ENCODE peak calls at places on chromosomes 12 and 14, in seven cellular contexts. B is breast epithelium, O is prostate gland, S is sigmoid colon, N is GM23338, Z is SK-N-SH, Q is stomach. C is an unnamed sample.

GRCh38 chr12:124740691-124741137 is 123.0 kb downstream of the SCARB1 start:
- DNase-seq in B (no peak), O (no peak), S (peak; percentile 83), N (no peak), Z (no peak), Q (peak; percentile 78), C (no peak)

GRCh38 chr12:20547788-20548575 is 147.2 kb upstream of the SLCO1C1 start:
- DNase-seq in B (no peak), O (no peak), S (no peak), N (no peak), Z (no peak), Q (no peak), C (no peak)

GRCh38 chr12:6465467-6466183 is 4.9 kb downstream of the VAMP1 start:
- DNase-seq in B (no peak), O (peak; percentile 63), S (no peak), N (peak; percentile 92), Z (peak; percentile 79), Q (peak; percentile 53), C (no peak)

GRCh38 chr12:100643246-100643645 is 69.8 kb downstream of the GAS2L3 start:
- DNase-seq in B (no peak), O (no peak), S (no peak), N (no peak), Z (no peak), Q (no peak), C (no peak)

GRCh38 chr12:117047810-117048584 is 51.2 kb downstream of the TESC start:
- DNase-seq in B (no peak), O (no peak), S (no peak), N (no peak), Z (no peak), Q (no peak), C (no peak)

GRCh38 chr14:81465507-81466228 is 65.5 kb upstream of the STON2 start:
- DNase-seq in B (no peak), O (no peak), S (no peak), N (no peak), Z (no peak), Q (no peak), C (peak; percentile 51)

GRCh38 chr14:92785601-92786426 is 8.3 kb upstream of the GOLGA5 start:
- DNase-seq in B (no peak), O (no peak), S (no peak), N (peak; percentile 6), Z (no peak), Q (peak; percentile 55), C (no peak)

GRCh38 chr14:65849558-65849957 is 437.0 kb downstream of the FUT8 start:
- DNase-seq in B (no peak), O (no peak), S (no peak), N (no peak), Z (no peak), Q (no peak), C (no peak)

GRCh38 chr14:100900837-100901390 is 2.6 kb downstream of the RTL1 start:
- DNase-seq in B (no peak), O (peak; percentile 28), S (peak; percentile 66), N (peak; percentile 80), Z (peak; percentile 81), Q (no peak), C (peak; percentile 80)

DNA sequence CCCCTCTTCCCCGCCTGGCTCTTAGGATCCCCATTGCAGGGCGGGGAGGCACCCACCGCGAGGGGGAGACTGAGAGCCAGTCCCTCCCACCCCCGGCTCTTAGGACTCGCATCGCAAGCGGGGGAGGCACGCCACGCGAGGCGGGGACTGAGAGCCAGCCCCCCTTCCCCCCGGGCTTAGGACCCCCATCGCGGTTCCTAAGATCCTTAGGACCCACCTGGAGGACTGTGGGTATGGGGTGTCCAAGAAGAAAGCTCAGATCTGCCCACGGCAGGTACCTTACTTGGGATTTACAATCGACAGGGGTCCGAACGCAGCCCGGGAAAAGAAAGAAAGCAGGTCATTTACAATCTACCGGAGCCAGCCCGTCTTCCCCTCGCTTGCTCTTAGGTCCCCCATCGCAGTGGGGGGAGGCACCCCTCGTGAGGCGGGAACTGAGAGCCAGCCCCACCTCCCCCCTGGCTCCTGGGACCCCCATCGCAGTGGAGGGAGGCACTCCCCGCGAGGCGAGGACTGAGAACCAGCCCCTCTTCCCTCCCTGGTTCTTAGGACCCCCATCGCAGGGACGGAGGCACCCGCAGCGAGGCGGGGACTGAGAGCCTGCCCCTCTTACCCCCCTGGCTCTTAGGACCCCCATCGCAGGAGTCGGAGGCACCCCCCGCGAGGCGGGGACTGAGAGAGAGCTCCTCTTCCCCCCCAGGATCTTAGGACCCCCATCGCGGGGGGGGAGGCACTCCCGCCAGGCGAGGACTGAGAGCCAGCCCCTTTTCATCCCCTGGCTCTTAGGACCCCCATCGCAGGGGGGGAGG is 43.7 kb downstream of the DDX11 start:
- DNase-seq in B (no peak), O (peak; percentile 40), S (no peak), N (peak; percentile 69), Z (peak; percentile 80), Q (peak; percentile 41), C (peak; percentile 87)
- H3K27ac ChIP-seq in B (no peak overlapping the region), O (no peak overlapping the region), S (no peak overlapping the region), N (no peak overlapping the region), Z (no peak overlapping the region), Q (no peak overlapping the region), C (no peak overlapping the region)

GRCh38 chr12:46413368-46413767 is 40.8 kb upstream of the SLC38A2 start:
- DNase-seq in B (no peak), O (no peak), S (no peak), N (no peak), Z (no peak), Q (no peak), C (no peak)
- TF ChIP-seq POLR2AphosphoS5 in B (no peak), O (no peak), S (no peak), N (no peak), Z (no peak), Q (no peak), C (no peak)

DNA sequence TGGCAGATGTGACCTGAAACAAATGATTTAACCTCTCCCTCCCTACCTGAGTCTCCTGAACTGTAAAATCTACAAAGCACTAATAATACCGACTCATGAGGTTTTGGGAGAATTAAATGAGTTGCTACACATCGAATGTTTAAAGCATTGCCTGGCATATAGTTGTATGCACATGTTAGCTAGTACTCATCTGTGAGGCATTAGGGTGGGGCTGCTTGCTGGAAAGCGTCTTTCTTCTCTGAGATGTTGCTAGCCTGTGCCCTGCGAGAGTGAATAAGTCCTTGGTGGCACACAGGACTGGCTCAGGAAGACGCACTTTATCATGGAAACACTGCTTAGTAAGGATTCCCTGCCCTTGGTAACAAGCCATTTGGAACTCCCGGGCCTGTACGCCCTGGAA is 6.1 kb downstream of the RAPGEF3 start:
- DNase-seq in B (no peak), O (no peak), S (no peak), N (no peak), Z (no peak), Q (no peak), C (no peak)
- H3K27ac ChIP-seq in B (peak overlapping the region; percentile 88), O (peak overlapping the region; percentile 71), S (peak overlapping the region; percentile 49), N (peak overlapping the region; percentile 76), Z (no peak overlapping the region), Q (peak overlapping the region; percentile 77), C (peak overlapping the region; percentile 80)

GRCh38 chr14:73759183-73759713 is 45.1 kb upstream of the PNMA1 start:
- DNase-seq in B (no peak), O (no peak), S (peak; percentile 91), N (peak; percentile 15), Z (peak; percentile 83), Q (peak; percentile 64), C (peak; percentile 94)
- TF ChIP-seq POLR2AphosphoS5 in B (peak; percentile 52), O (no peak), S (peak; percentile 66), N (no peak), Z (no peak), Q (peak; percentile 4), C (peak; percentile 65)

DNA sequence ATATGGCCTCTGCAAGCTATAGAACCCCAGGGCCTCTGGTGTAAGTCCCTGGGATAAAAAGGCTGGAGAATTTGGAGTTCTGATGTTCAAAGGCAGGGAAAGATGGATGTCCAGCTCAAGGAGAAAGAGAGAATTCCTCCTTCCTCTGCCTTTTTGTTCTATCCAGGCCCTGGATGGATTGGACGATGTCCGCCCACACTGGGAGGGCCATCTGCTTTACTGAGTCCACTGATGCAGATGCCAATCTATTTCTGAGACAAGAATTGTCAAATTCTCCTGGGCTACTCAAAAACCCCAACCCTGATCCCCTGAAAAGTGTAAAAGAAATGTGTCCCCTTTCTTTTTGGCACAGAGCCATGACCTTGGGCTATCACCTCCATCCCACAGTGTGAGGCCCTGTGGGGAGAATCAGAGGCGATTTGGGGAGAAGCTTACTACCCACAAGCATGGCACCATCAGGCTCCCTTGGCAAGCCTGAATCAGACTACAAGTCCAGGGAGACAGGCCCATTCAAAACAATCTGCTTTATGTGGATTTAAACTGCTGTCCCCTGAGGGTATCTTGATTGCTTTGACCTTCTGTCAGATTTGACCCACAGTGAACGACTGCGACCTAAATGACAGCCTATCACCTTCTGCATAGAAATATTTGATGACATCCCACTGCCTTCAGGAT is 334.0 kb downstream of the NUAK1 start:
- DNase-seq in B (no peak), O (no peak), S (no peak), N (no peak), Z (no peak), Q (no peak), C (no peak)
- H3K27ac ChIP-seq in B (no peak overlapping the region), O (no peak overlapping the region), S (no peak overlapping the region), N (no peak overlapping the region), Z (no peak overlapping the region), Q (no peak overlapping the region), C (no peak overlapping the region)